ENCODE peak calls at places on chromosome 15, in four cellular contexts. One of them, this sample, is unnamed.

GRCh38 chr15:100234158-100235029 is 107.4 kb downstream of the ADAMTS17 start:
- DNase-seq in uterus: no peak
- DNase-seq in neuronal stem cell: no peak
- DNase-seq in K562: no peak
- DNase-seq in this sample: peak; percentile 94

GRCh38 chr15:55526559-55527036 is 18.6 kb upstream of the DNAAF4 start:
- DNase-seq in uterus: no peak
- DNase-seq in neuronal stem cell: no peak
- DNase-seq in K562: peak; percentile 49
- DNase-seq in this sample: peak; percentile 84

GRCh38 chr15:98548172-98548971 is 100.0 kb upstream of the IGF1R start:
- DNase-seq in uterus: peak; percentile 70
- DNase-seq in neuronal stem cell: peak; percentile 56
- DNase-seq in K562: no peak
- DNase-seq in this sample: peak; percentile 67

GRCh38 chr15:50377867-50378751 is 23.1 kb upstream of the GABPB1 start:
- DNase-seq in uterus: no peak
- DNase-seq in neuronal stem cell: no peak
- DNase-seq in K562: no peak
- DNase-seq in this sample: peak; percentile 13

GRCh38 chr15:96408591-96409183 is 78.2 kb downstream of the NR2F2 start:
- DNase-seq in uterus: no peak
- DNase-seq in neuronal stem cell: no peak
- DNase-seq in K562: peak; percentile 35
- DNase-seq in this sample: no peak

GRCh38 chr15:57684491-57685184 is 21.9 kb upstream of the POLR2M start:
- DNase-seq in uterus: peak; percentile 50
- DNase-seq in neuronal stem cell: no peak
- DNase-seq in K562: no peak
- DNase-seq in this sample: no peak

GRCh38 chr15:75648156-75649000 is 666 bp downstream of the SNX33 start:
- DNase-seq in uterus: peak; percentile 63
- DNase-seq in neuronal stem cell: peak; percentile 72
- DNase-seq in K562: peak; percentile 65
- DNase-seq in this sample: peak; percentile 65

GRCh38 chr15:23081271-23081670 is 41.9 kb upstream of the TUBGCP5 start:
- DNase-seq in uterus: no peak
- DNase-seq in neuronal stem cell: no peak
- DNase-seq in K562: no peak
- DNase-seq in this sample: no peak

GRCh38 chr15:94858011-94858410 is 626.6 kb downstream of the MCTP2 start:
- DNase-seq in uterus: no peak
- DNase-seq in neuronal stem cell: no peak
- DNase-seq in K562: no peak
- DNase-seq in this sample: no peak

GRCh38 chr15:72182673-72183072 is 14.9 kb downstream of the GRAMD2A start:
- DNase-seq in uterus: no peak
- DNase-seq in neuronal stem cell: no peak
- DNase-seq in K562: no peak
- DNase-seq in this sample: no peak

GRCh38 chr15:69380100-69380725 is 33.9 kb upstream of the KIF23 start:
- DNase-seq in uterus: no peak
- DNase-seq in neuronal stem cell: no peak
- DNase-seq in K562: no peak
- DNase-seq in this sample: peak; percentile 41

GRCh38 chr15:40906947-40907802 is 12.9 kb downstream of the VPS18 start:
- DNase-seq in uterus: peak; percentile 61
- DNase-seq in neuronal stem cell: no peak
- DNase-seq in K562: no peak
- DNase-seq in this sample: peak; percentile 51

GRCh38 chr15:83283813-83284562 is 476 bp downstream of the BNC1 start:
- DNase-seq in uterus: no peak
- DNase-seq in neuronal stem cell: no peak
- DNase-seq in K562: no peak
- DNase-seq in this sample: peak; percentile 47

GRCh38 chr15:83282859-83283812 is 1.3 kb downstream of the BNC1 start:
- DNase-seq in uterus: no peak
- DNase-seq in neuronal stem cell: no peak
- DNase-seq in K562: no peak
- DNase-seq in this sample: peak; percentile 74

GRCh38 chr15:83285284-83285978 is 967 bp upstream of the BNC1 start:
- DNase-seq in uterus: no peak
- DNase-seq in neuronal stem cell: no peak
- DNase-seq in K562: no peak
- DNase-seq in this sample: no peak

GRCh38 chr15:83284563-83285283 is at the start of gene BNC1:
- DNase-seq in uterus: no peak
- DNase-seq in neuronal stem cell: no peak
- DNase-seq in K562: no peak
- DNase-seq in this sample: peak; percentile 17

GRCh38 chr15:83282141-83282540 is 2.3 kb downstream of the BNC1 start:
- DNase-seq in uterus: no peak
- DNase-seq in neuronal stem cell: no peak
- DNase-seq in K562: no peak
- DNase-seq in this sample: no peak
- H3K27me3 ChIP-seq in uterus: peaks cover 10% of the 10 kb centered on the region
- H3K27me3 ChIP-seq in neuronal stem cell: peaks cover 32% of the 10 kb centered on the region
- H3K27me3 ChIP-seq in K562: peaks cover 5% of the 10 kb centered on the region
- H3K27me3 ChIP-seq in this sample: peaks cover 52% of the 10 kb centered on the region

GRCh38 chr15:62059818-62060115 is 480 bp downstream of the VPS13C start:
- DNase-seq in uterus: peak; percentile 32
- DNase-seq in neuronal stem cell: no peak
- DNase-seq in K562: peak; percentile 57
- DNase-seq in this sample: peak; percentile 54

GRCh38 chr15:62060896-62061280 is 641 bp upstream of the VPS13C start:
- DNase-seq in uterus: no peak
- DNase-seq in neuronal stem cell: no peak
- DNase-seq in K562: no peak
- DNase-seq in this sample: no peak

GRCh38 chr15:62059108-62059817 is 984 bp downstream of the VPS13C start:
- DNase-seq in uterus: no peak
- DNase-seq in neuronal stem cell: no peak
- DNase-seq in K562: no peak
- DNase-seq in this sample: no peak

GRCh38 chr15:62060116-62060895 is at the start of gene VPS13C:
- DNase-seq in uterus: peak; percentile 90
- DNase-seq in neuronal stem cell: peak; percentile 92
- DNase-seq in K562: peak; percentile 95
- DNase-seq in this sample: peak; percentile 95

GRCh38 chr15:62058327-62059028 is 1.8 kb downstream of the VPS13C start:
- DNase-seq in uterus: no peak
- DNase-seq in neuronal stem cell: no peak
- DNase-seq in K562: no peak
- DNase-seq in this sample: no peak
- H3K4me3 ChIP-seq in uterus: no peak overlapping the region
- H3K4me3 ChIP-seq in neuronal stem cell: no peak overlapping the region
- H3K4me3 ChIP-seq in K562: no peak overlapping the region
- H3K4me3 ChIP-seq in this sample: no peak overlapping the region

GRCh38 chr15:67130166-67130565 is 64.8 kb downstream of the SMAD3 start:
- DNase-seq in uterus: no peak
- DNase-seq in neuronal stem cell: no peak
- DNase-seq in K562: no peak
- DNase-seq in this sample: no peak

GRCh38 chr15:67133026-67133425 is 67.6 kb downstream of the SMAD3 start:
- DNase-seq in uterus: no peak
- DNase-seq in neuronal stem cell: no peak
- DNase-seq in K562: no peak
- DNase-seq in this sample: peak; percentile 62

GRCh38 chr15:67130673-67131601 is 65.5 kb downstream of the SMAD3 start:
- DNase-seq in uterus: peak; percentile 69
- DNase-seq in neuronal stem cell: no peak
- DNase-seq in K562: no peak
- DNase-seq in this sample: no peak

GRCh38 chr15:67133738-67134576 is 68.6 kb downstream of the SMAD3 start:
- DNase-seq in uterus: no peak
- DNase-seq in neuronal stem cell: peak; percentile 51
- DNase-seq in K562: no peak
- DNase-seq in this sample: peak; percentile 49

DNA sequence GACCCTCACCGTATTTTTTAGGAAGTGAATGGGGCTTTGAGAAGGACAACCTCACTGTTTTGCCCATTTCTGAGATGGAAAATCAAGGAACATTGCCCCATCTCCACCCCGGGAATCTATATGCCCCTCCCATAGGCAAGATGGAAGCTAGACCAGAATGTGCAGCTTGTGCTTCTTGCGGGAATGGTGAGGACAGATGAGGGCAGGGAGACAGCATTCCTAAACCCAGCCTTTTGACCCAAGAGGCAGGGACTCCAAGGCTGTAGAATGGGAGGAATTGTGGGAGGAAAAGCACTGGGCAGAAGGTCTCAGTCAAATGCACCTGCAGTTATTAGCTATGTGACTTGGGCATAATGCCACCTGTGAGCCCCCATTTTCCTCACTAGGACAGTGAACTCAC is 66.9 kb downstream of the SMAD3 start:
- DNase-seq in uterus: no peak
- DNase-seq in neuronal stem cell: no peak
- DNase-seq in K562: no peak
- DNase-seq in this sample: no peak
- H3K4me1 ChIP-seq in uterus: peaks cover 22% of the 10 kb centered on the region
- H3K4me1 ChIP-seq in neuronal stem cell: peaks cover 31% of the 10 kb centered on the region
- H3K4me1 ChIP-seq in K562: peaks cover 3% of the 10 kb centered on the region
- H3K4me1 ChIP-seq in this sample: peaks cover 48% of the 10 kb centered on the region

DNA sequence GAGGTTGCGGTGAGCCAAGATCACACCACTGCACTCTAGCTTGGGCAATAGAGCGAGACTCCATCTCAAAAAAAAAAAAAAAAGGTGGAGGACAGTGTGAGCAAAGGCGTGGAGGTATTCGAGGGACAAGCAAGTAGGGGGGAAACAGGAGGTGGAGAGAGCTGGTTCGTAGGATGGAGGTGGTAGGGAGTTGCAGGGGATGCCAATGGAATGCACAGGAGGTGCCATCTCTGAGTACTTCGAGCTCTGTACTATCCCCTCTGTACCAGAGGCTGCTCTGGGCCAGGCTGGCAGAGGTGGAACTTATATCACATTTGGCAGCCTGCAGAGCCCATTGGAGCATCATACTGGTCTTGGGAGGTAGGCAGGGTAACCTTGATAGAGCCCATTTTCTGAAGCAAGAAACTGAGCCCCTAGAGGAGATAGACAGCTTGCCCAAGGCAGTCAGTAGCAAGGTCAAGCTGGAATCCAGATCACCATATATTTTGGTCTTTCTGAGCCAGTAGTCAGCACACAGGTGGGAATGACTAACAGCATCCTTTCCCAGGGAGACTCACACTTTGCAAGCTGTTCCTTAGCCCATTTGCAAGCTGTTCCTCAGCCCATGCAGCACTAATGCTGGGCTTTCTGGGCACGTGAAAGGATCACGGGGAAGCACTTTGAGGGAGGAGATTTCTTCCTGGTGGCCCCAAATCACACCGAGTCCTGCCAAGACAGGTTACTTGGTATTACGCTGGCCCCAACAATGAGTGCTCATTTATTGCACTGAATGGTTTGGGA is 9.2 kb upstream of the CCDC33 start:
- DNase-seq in uterus: no peak
- DNase-seq in neuronal stem cell: no peak
- DNase-seq in K562: no peak
- DNase-seq in this sample: no peak
- H3K27me3 ChIP-seq in uterus: no peaks in the 10 kb centered on the region
- H3K27me3 ChIP-seq in neuronal stem cell: no peaks in the 10 kb centered on the region
- H3K27me3 ChIP-seq in K562: peaks cover 16% of the 10 kb centered on the region
- H3K27me3 ChIP-seq in this sample: no peaks in the 10 kb centered on the region

This sample was measured in cardiac muscle cell.